ENCODE peak calls at places on chromosome 11, in eight cellular contexts. K, W, B, N, R, Q, H and U are unnamed samples.

GRCh38 chr11:65781152-65781961 is 581 bp upstream of the AP5B1 start:
- DNase-seq in K (no peak), W (peak; percentile 45), B (no peak), N (no peak), R (no peak), Q (peak; percentile 76), H (no peak), U (no peak)

GRCh38 chr11:120518356-120518755 is 6.8 kb downstream of the GRIK4 start:
- DNase-seq in K (no peak), W (no peak), B (no peak), N (no peak), R (no peak), Q (no peak), H (no peak), U (no peak)

GRCh38 chr11:74682731-74683278 is 48.4 kb downstream of the CHRDL2 start:
- DNase-seq in K (no peak), W (no peak), B (no peak), N (no peak), R (no peak), Q (peak; percentile 34), H (no peak), U (no peak)

GRCh38 chr11:128488471-128488870 is 98.9 kb downstream of the ETS1 start:
- DNase-seq in K (no peak), W (no peak), B (no peak), N (peak; percentile 89), R (no peak), Q (no peak), H (no peak), U (peak; percentile 90)

GRCh38 chr11:64859542-64860414 is 15.3 kb upstream of the CDC42BPG start:
- DNase-seq in K (no peak), W (no peak), B (no peak), N (no peak), R (no peak), Q (peak; percentile 52), H (no peak), U (no peak)

GRCh38 chr11:35290876-35291275 is 128.5 kb downstream of the SLC1A2 start:
- DNase-seq in K (no peak), W (no peak), B (no peak), N (no peak), R (no peak), Q (no peak), H (no peak), U (no peak)

GRCh38 chr11:132037467-132037862 is 667.0 kb downstream of the NTM start:
- DNase-seq in K (no peak), W (no peak), B (no peak), N (no peak), R (no peak), Q (no peak), H (no peak), U (no peak)

GRCh38 chr11:112439614-112440013 is 179.0 kb upstream of the PLET1 start:
- DNase-seq in K (no peak), W (no peak), B (no peak), N (no peak), R (no peak), Q (no peak), H (no peak), U (no peak)

GRCh38 chr11:121892131-121892681 is 223.8 kb downstream of the BLID start:
- DNase-seq in K (no peak), W (no peak), B (no peak), N (peak; percentile 89), R (no peak), Q (peak; percentile 80), H (peak; percentile 30), U (peak; percentile 88)

GRCh38 chr11:12076840-12077534 is 33.4 kb upstream of the MICAL2 start:
- DNase-seq in K (no peak), W (no peak), B (no peak), N (no peak), R (no peak), Q (no peak), H (no peak), U (peak; percentile 65)

GRCh38 chr11:121968638-121969037 is 147.4 kb downstream of the BLID start:
- DNase-seq in K (no peak), W (no peak), B (no peak), N (peak; percentile 5), R (no peak), Q (no peak), H (no peak), U (peak; percentile 14)

GRCh38 chr11:120500414-120500936 is 11.1 kb upstream of the GRIK4 start:
- DNase-seq in K (no peak), W (no peak), B (no peak), N (no peak), R (no peak), Q (peak; percentile 63), H (no peak), U (peak; percentile 9)

GRCh38 chr11:11265994-11266606 is 87.0 kb downstream of the CSNK2A3 start:
- DNase-seq in K (peak; percentile 56), W (peak; percentile 67), B (no peak), N (no peak), R (no peak), Q (peak; percentile 75), H (no peak), U (no peak)

GRCh38 chr11:104129138-104129537 is 34.8 kb downstream of the PDGFD start:
- DNase-seq in K (no peak), W (no peak), B (no peak), N (no peak), R (no peak), Q (no peak), H (no peak), U (no peak)

GRCh38 chr11:114678125-114679036 is at the start of gene NXPE2:
- DNase-seq in K (no peak), W (no peak), B (no peak), N (peak; percentile 6), R (no peak), Q (no peak), H (no peak), U (no peak)

GRCh38 chr11:82547163-82547560 is 186.5 kb downstream of the FAM181B start:
- DNase-seq in K (no peak), W (peak; percentile 9), B (no peak), N (peak; percentile 7), R (no peak), Q (no peak), H (no peak), U (no peak)

GRCh38 chr11:68033708-68034045 is 3.2 kb downstream of the NDUFS8 start:
- DNase-seq in K (peak; percentile 78), W (no peak), B (no peak), N (no peak), R (no peak), Q (peak; percentile 84), H (peak; percentile 71), U (no peak)

GRCh38 chr11:12867531-12867930 is 141.6 kb upstream of the RASSF10 start:
- DNase-seq in K (no peak), W (no peak), B (no peak), N (no peak), R (no peak), Q (no peak), H (no peak), U (no peak)

GRCh38 chr11:115544422-115544821 is 40.2 kb upstream of the CADM1 start:
- DNase-seq in K (no peak), W (no peak), B (no peak), N (no peak), R (no peak), Q (no peak), H (no peak), U (no peak)

GRCh38 chr11:35245786-35246185 is 106.8 kb downstream of the CD44 start:
- DNase-seq in K (no peak), W (no peak), B (no peak), N (no peak), R (no peak), Q (no peak), H (no peak), U (no peak)

GRCh38 chr11:2518983-2519340 is 74.2 kb downstream of the KCNQ1 start:
- DNase-seq in K (peak; percentile 13), W (no peak), B (no peak), N (no peak), R (no peak), Q (peak; percentile 42), H (peak; percentile 10), U (no peak)

GRCh38 chr11:844693-845644 is 2.3 kb downstream of the TSPAN4 start:
- DNase-seq in K (peak; percentile 77), W (peak; percentile 81), B (no peak), N (peak; percentile 73), R (no peak), Q (peak; percentile 97), H (peak; percentile 92), U (peak; percentile 98)

GRCh38 chr11:118370774-118371173 is 11.4 kb downstream of the UBE4A start:
- DNase-seq in K (no peak), W (no peak), B (no peak), N (no peak), R (no peak), Q (no peak), H (no peak), U (no peak)

GRCh38 chr11:69342588-69343330 is 48.8 kb downstream of the MYEOV start:
- DNase-seq in K (no peak), W (no peak), B (no peak), N (no peak), R (no peak), Q (no peak), H (no peak), U (no peak)

GRCh38 chr11:101254037-101254436 is 124.4 kb upstream of the PGR start:
- DNase-seq in K (no peak), W (no peak), B (no peak), N (no peak), R (no peak), Q (no peak), H (no peak), U (no peak)

GRCh38 chr11:27507561-27508322 is 1.2 kb upstream of the LIN7C start:
- DNase-seq in K (no peak), W (no peak), B (no peak), N (no peak), R (no peak), Q (no peak), H (no peak), U (no peak)

GRCh38 chr11:109267293-109268095 is 154.5 kb upstream of the C11orf87 start:
- DNase-seq in K (no peak), W (no peak), B (no peak), N (no peak), R (no peak), Q (no peak), H (no peak), U (peak; percentile 19)

GRCh38 chr11:45025716-45026492 is 75.2 kb upstream of the TP53I11 start:
- DNase-seq in K (no peak), W (no peak), B (no peak), N (no peak), R (peak; percentile 54), Q (peak; percentile 75), H (peak; percentile 72), U (no peak)

GRCh38 chr11:119056397-119056999 is 507 bp downstream of the HYOU1 start:
- DNase-seq in K (peak; percentile 62), W (no peak), B (no peak), N (no peak), R (no peak), Q (peak; percentile 62), H (no peak), U (no peak)

GRCh38 chr11:78145511-78146030 is 6.1 kb upstream of the ALG8 start:
- DNase-seq in K (no peak), W (no peak), B (no peak), N (no peak), R (no peak), Q (no peak), H (no peak), U (no peak)

GRCh38 chr11:117176186-117176585 is 2.4 kb upstream of the SIDT2 start:
- DNase-seq in K (peak; percentile 71), W (no peak), B (no peak), N (no peak), R (no peak), Q (no peak), H (no peak), U (no peak)

GRCh38 chr11:120839846-120840402 is 184.0 kb upstream of the TBCEL start:
- DNase-seq in K (no peak), W (no peak), B (no peak), N (no peak), R (no peak), Q (no peak), H (no peak), U (no peak)

GRCh38 chr11:104705475-104706195 is 192.6 kb downstream of the CASP12 start:
- DNase-seq in K (peak; percentile 25), W (no peak), B (peak; percentile 2), N (no peak), R (no peak), Q (peak; percentile 18), H (peak; percentile 10), U (no peak)

GRCh38 chr11:32386770-32387377 is 48.5 kb downstream of the WT1 start:
- DNase-seq in K (no peak), W (no peak), B (no peak), N (no peak), R (no peak), Q (no peak), H (no peak), U (no peak)